ENCODE peak calls at places on chromosomes 5 and 9, in nine cellular contexts. G is OCI-LY7, A is body of pancreas, D is colonic mucosa, K is IMR-90, X is left ventricle myocardium inferior, Y is kidney epithelial cell, I is GM12878, O is psoas muscle. N is an unnamed sample. For H3K36me3, the result is how much of the 10 kb centered on the place peaks cover.

GRCh38 chr5:93582677-93583524 is at the start of gene NR2F1:
- DNase-seq in O (peak), A (peak), D (peak), G (no peak), K (peak), X (no peak), I (no peak), Y (peak), N (no peak)

GRCh38 chr9:133707761-133708122 is 30.4 kb downstream of the SARDH start:
- DNase-seq in D (no peak), G (no peak), X (no peak), Y (no peak), O (peak), I (no peak), K (no peak), A (peak), N (no peak)

GRCh38 chr9:706073-706472 is 135.4 kb upstream of the DMRT1 start:
- DNase-seq in G (no peak), I (no peak), K (no peak), O (no peak), A (no peak), D (no peak), Y (no peak), X (no peak), N (no peak)

GRCh38 chr9:137670391-137671195 is 51.8 kb downstream of the EHMT1 start:
- DNase-seq in A (peak), O (peak), X (peak), I (no peak), K (no peak), G (peak), Y (peak), D (peak), N (no peak)

GRCh38 chr5:123545506-123545905 is 33.5 kb downstream of the CSNK1G3 start:
- DNase-seq in G (peak), Y (no peak), O (no peak), I (no peak), X (no peak), K (no peak), D (peak), A (no peak), N (no peak)

GRCh38 chr9:36840895-36841536 is 193.1 kb downstream of the PAX5 start:
- DNase-seq in K (no peak), O (peak), I (no peak), D (no peak), Y (no peak), G (no peak), X (no peak), A (no peak), N (no peak)

GRCh38 chr5:157564149-157564711 is 11.3 kb downstream of the ADAM19 start:
- DNase-seq in X (no peak), D (no peak), G (no peak), O (no peak), I (no peak), A (no peak), K (no peak), Y (no peak), N (no peak)

GRCh38 chr9:38226491-38226951 is 157.5 kb upstream of the SHB start:
- DNase-seq in A (no peak), G (no peak), I (no peak), Y (no peak), K (peak), X (no peak), O (no peak), D (no peak), N (no peak)

GRCh38 chr9:94212091-94212490 is 47.0 kb upstream of the ZNF169 start:
- DNase-seq in O (no peak), X (no peak), G (no peak), D (no peak), I (no peak), A (no peak), K (peak), Y (no peak), N (no peak)

GRCh38 chr5:93579561-93580386 is 1.2 kb downstream of the NR2F1-AS1 start:
- DNase-seq in K (peak), O (no peak), G (no peak), Y (no peak), X (no peak), I (no peak), D (no peak), A (no peak), N (no peak)

GRCh38 chr5:179607449-179607931 is 16.0 kb downstream of the HNRNPH1 start:
- DNase-seq in X (peak), I (no peak), D (no peak), G (no peak), A (peak), Y (no peak), O (peak), K (no peak), N (no peak)

GRCh38 chr9:74861773-74862172 is 25.9 kb downstream of the TRPM6 start:
- DNase-seq in Y (no peak), O (no peak), A (no peak), D (no peak), K (no peak), G (no peak), I (no peak), X (no peak), N (no peak)

GRCh38 chr5:134420326-134420725 is 8.6 kb upstream of the CDKN2AIPNL start:
- DNase-seq in I (no peak), X (no peak), D (no peak), A (no peak), Y (no peak), K (peak), G (no peak), O (no peak), N (no peak)

GRCh38 chr5:93583799-93584530 is 943 bp downstream of the NR2F1 start:
- DNase-seq in K (peak), A (no peak), G (peak), D (no peak), Y (no peak), I (no peak), X (no peak), O (peak), N (no peak)

GRCh38 chr5:122882836-122883235 is 37.4 kb downstream of the SNX24 start:
- DNase-seq in Y (no peak), D (no peak), I (no peak), X (no peak), O (no peak), A (no peak), G (no peak), K (peak), N (no peak)

GRCh38 chr9:95085036-95085770 is 232.3 kb downstream of the FANCC start:
- DNase-seq in A (peak), G (no peak), K (no peak), I (no peak), X (no peak), Y (no peak), O (peak), D (no peak), N (no peak)

GRCh38 chr5:126023894-126024575 is 399.2 kb upstream of the GRAMD2B start:
- DNase-seq in G (no peak), X (no peak), Y (no peak), O (no peak), A (no peak), K (no peak), I (no peak), D (no peak), N (no peak)

GRCh38 chr9:71733176-71733575 is 35.1 kb downstream of the CEMIP2 start:
- DNase-seq in K (peak), A (no peak), Y (no peak), G (no peak), X (no peak), I (no peak), D (no peak), O (no peak), N (no peak)

GRCh38 chr9:113537227-113537810 is 73.8 kb downstream of the RGS3 start:
- DNase-seq in O (peak), A (no peak), I (no peak), D (no peak), Y (no peak), X (no peak), G (no peak), K (no peak), N (no peak)

GRCh38 chr9:33718987-33719386 is 76.4 kb upstream of the PRSS3 start:
- DNase-seq in X (peak), K (peak), I (no peak), O (peak), D (no peak), A (no peak), Y (no peak), G (no peak), N (no peak)

GRCh38 chr5:16573401-16573800 is 43.4 kb downstream of the RETREG1 start:
- DNase-seq in O (no peak), X (no peak), I (no peak), K (no peak), D (peak), A (no peak), G (no peak), Y (no peak), N (no peak)
- H3K36me3 ChIP-seq in O (under half), X (under half), I (under half), K (under half), D (under half), A (under half), G (under half), Y (under half), N (under half)

DNA sequence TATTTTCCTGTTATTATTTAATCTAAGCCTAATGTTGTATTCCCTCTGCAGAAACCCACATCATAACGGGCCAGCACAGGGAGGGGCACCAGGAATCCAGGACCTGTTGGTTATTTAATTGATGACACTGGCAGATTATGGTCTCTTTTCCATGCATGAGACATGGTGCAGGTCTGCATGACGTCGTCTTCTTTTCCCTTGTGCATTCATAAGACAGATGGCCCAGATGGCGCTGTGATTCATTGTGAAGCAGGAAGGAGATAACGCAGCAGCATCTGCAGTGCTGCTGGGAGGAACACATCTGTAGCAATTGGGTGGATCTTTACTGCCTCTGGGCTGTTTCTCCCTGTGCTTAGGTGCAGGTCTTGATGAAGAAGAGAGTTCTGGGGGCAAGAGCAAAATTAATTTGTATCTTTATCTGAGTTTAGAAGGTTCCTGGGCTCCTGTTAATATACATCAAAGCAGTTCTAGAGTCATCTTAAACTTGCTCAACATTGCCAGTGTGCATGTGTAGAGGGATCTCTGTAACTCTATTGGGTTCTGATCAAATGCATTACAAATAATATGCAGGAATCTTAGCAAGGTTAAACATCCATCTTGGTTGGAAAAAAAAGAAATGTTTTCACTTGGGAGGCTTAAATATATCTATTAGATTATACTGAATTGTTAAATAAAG is 176.1 kb downstream of the PCSK1 start:
- DNase-seq in D (peak), G (peak), A (peak), O (no peak), I (no peak), Y (no peak), X (no peak), K (peak), N (no peak)
- TF ChIP-seq CTCF in D (no peak), G (peak), A (no peak), O (no peak), I (peak), Y (no peak), X (no peak), K (peak), N (peak)

GRCh38 chr9:23674016-23674585 is 151.9 kb downstream of the ELAVL2 start:
- DNase-seq in O (no peak), A (no peak), Y (no peak), K (no peak), D (no peak), I (no peak), X (no peak), G (no peak), N (no peak)

GRCh38 chr9:23672121-23672520 is 153.9 kb downstream of the ELAVL2 start:
- DNase-seq in I (no peak), D (no peak), K (no peak), A (no peak), Y (no peak), G (no peak), O (no peak), X (no peak), N (no peak)

GRCh38 chr9:23665635-23666034 is 160.4 kb downstream of the ELAVL2 start:
- DNase-seq in Y (no peak), G (no peak), D (no peak), O (no peak), A (no peak), X (no peak), K (no peak), I (no peak), N (no peak)

GRCh38 chr9:23665051-23665450 is 161.0 kb downstream of the ELAVL2 start:
- DNase-seq in D (no peak), Y (no peak), O (no peak), G (no peak), I (no peak), K (no peak), X (no peak), A (no peak), N (no peak)

DNA sequence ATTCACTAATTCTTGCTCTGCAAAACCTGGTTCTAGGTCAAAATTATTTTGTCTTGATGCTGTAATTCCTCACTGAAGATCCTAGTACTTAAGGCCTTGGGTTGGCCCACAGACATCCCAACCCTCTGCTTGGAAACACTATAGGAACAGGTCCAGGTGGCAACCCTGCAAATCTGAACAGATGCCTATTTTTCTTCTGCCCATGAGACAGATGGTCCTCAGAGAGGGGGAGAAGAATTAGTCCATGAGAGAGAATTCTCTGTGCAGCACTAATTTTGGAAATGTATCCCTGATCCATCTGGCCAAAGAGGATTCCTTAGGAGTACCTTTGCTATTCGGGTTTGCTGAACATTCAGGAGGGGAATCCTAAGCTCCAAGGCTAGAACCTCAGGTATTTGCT is 156.3 kb downstream of the ELAVL2 start:
- DNase-seq in I (no peak), A (no peak), K (no peak), X (no peak), Y (no peak), D (no peak), G (no peak), O (no peak), N (no peak)
- H3K36me3 ChIP-seq in I (under half), A (under half), K (under half), X (under half), Y (under half), D (under half), G (under half), O (under half), N (under half)

GRCh38 chr9:124009835-124010226 is 1.7 kb upstream of the LHX2 start:
- DNase-seq in A (no peak), I (no peak), O (no peak), G (no peak), Y (no peak), K (no peak), X (no peak), D (no peak), N (no peak)
- TF ChIP-seq CTCF in A (no peak), I (no peak), O (no peak), G (no peak), Y (no peak), K (no peak), X (no peak), D (no peak), N (no peak)

GRCh38 chr5:14177651-14178050 is 34.5 kb downstream of the TRIO start:
- DNase-seq in K (no peak), I (no peak), O (no peak), X (no peak), A (no peak), Y (no peak), D (no peak), G (no peak), N (no peak)
- H3K36me3 ChIP-seq in K (under half), I (under half), O (under half), X (under half), A (under half), Y (under half), D (under half), G (under half), N (under half)

GRCh38 chr9:110640736-110641135 is 27.9 kb upstream of the MUSK start:
- DNase-seq in A (no peak), O (no peak), G (no peak), I (no peak), X (no peak), D (no peak), Y (no peak), K (no peak), N (no peak)
- TF ChIP-seq CTCF in A (no peak), O (no peak), G (no peak), I (no peak), X (no peak), D (no peak), Y (no peak), K (no peak), N (no peak)

DNA sequence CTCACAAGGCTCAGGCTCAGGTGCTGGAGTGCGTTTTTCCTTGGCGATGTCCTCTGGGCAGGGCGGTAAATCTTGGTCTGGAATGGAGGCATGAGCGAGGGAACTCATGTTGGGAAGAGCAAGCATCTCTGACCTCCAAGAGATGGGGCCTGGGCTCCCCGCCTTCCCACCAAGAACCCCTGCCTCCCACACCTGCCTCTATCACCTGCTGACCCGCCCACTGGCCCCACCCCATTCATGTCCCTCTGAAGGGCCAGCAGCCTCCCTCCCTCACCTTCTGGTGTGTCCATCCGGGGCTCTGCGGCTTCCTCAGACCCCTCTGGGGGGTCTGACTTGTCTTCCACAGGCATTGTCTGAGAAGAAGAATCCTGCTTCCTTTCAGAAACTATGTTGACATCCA is 10.9 kb downstream of the CIZ1 start:
- DNase-seq in Y (no peak), I (no peak), D (no peak), G (no peak), A (no peak), X (no peak), K (no peak), O (no peak), N (no peak)
- H3K36me3 ChIP-seq in Y (under half), I (under half), D (under half), G (half or more), A (under half), X (half or more), K (half or more), O (under half), N (under half)

GRCh38 chr5:139700711-139701693 is 52.9 kb downstream of the CXXC5 start:
- DNase-seq in X (no peak), K (no peak), Y (no peak), D (peak), I (no peak), O (no peak), G (peak), A (peak), N (no peak)
- TF ChIP-seq CTCF in X (no peak), K (no peak), Y (no peak), D (no peak), I (no peak), O (no peak), G (no peak), A (no peak), N (no peak)

N was measured in GM06990.